ENCODE peak calls at places on chromosomes 7 and 10, in five cellular contexts. Q, W, Y, V and D are unnamed samples.

GRCh38 chr10:47440207-47440606 is 43.7 kb downstream of the ANXA8 start:
- DNase-seq in W (peak; percentile 18), Q (peak; percentile 4), V (no peak), Y (no peak), D (no peak)

GRCh38 chr7:7276151-7276550 is 93.8 kb downstream of the C1GALT1 start:
- DNase-seq in V (no peak), Y (no peak), W (no peak), Q (no peak), D (no peak)

GRCh38 chr10:373015-373414 is 237.8 kb downstream of the ZMYND11 start:
- DNase-seq in Y (peak; percentile 41), V (no peak), Q (no peak), W (no peak), D (no peak)

GRCh38 chr7:156173748-156174353 is 361.6 kb upstream of the SHH start:
- DNase-seq in W (no peak), V (no peak), Q (no peak), Y (no peak), D (no peak)

GRCh38 chr10:102802920-102803534 is 34.2 kb downstream of the CYP17A1 start:
- DNase-seq in Y (peak; percentile 99), Q (peak; percentile 62), W (peak; percentile 83), V (peak; percentile 61), D (no peak)

GRCh38 chr7:2932761-2933251 is 88.7 kb upstream of the GNA12 start:
- DNase-seq in V (no peak), Q (no peak), W (peak; percentile 24), Y (no peak), D (no peak)

GRCh38 chr10:95782274-95782830 is 26.4 kb downstream of the ENTPD1 start:
- DNase-seq in Q (peak; percentile 62), V (no peak), Y (no peak), W (no peak), D (no peak)

GRCh38 chr10:103204353-103205255 is 11.5 kb upstream of the NT5C2 start:
- DNase-seq in W (peak; percentile 95), Q (no peak), Y (peak; percentile 34), V (peak; percentile 90), D (peak; percentile 38)

GRCh38 chr7:100373261-100373831 is at the start of gene PILRA:
- DNase-seq in Y (peak; percentile 13), V (no peak), W (no peak), Q (no peak), D (no peak)

GRCh38 chr10:35372329-35372728 is 36.0 kb downstream of the CCNY start:
- DNase-seq in W (no peak), Y (peak; percentile 86), V (no peak), Q (peak; percentile 20), D (no peak)

GRCh38 chr7:82235710-82236109 is 207.9 kb downstream of the CACNA2D1 start:
- DNase-seq in Y (peak; percentile 36), W (no peak), V (no peak), Q (no peak), D (no peak)

GRCh38 chr10:27240891-27241639 is 468 bp upstream of the ACBD5 start:
- DNase-seq in W (peak; percentile 55), Y (peak; percentile 44), V (no peak), Q (peak; percentile 59), D (peak; percentile 47)

GRCh38 chr10:70649526-70649925 is 22.8 kb upstream of the ADAMTS14 start:
- DNase-seq in V (no peak), Y (peak; percentile 55), Q (peak; percentile 69), W (no peak), D (no peak)

GRCh38 chr7:130831817-130832481 is 97.9 kb upstream of the KLF14 start:
- DNase-seq in Y (peak; percentile 56), Q (peak; percentile 62), V (no peak), W (no peak), D (peak; percentile 35)

GRCh38 chr10:60257767-60258428 is 131.8 kb downstream of the ANK3 start:
- DNase-seq in V (no peak), Q (no peak), Y (peak; percentile 54), W (no peak), D (no peak)

GRCh38 chr7:49791089-49791741 is 17.8 kb downstream of the VWC2 start:
- DNase-seq in Y (no peak), W (peak; percentile 71), Q (peak; percentile 28), V (peak; percentile 43), D (peak; percentile 51)

GRCh38 chr7:96023376-96023775 is 251.0 kb downstream of the DYNC1I1 start:
- DNase-seq in W (no peak), V (no peak), Q (no peak), Y (no peak), D (no peak)

GRCh38 chr10:124626759-124627380 is 117.3 kb downstream of the FAM53B start:
- DNase-seq in Q (peak; percentile 59), W (no peak), Y (no peak), V (no peak), D (no peak)

GRCh38 chr7:150415161-150416160 is 35.0 kb upstream of the GIMAP8 start:
- DNase-seq in Q (no peak), W (peak; percentile 8), V (no peak), Y (no peak), D (no peak)
- H2BK12ac ChIP-seq in Q (peak overlapping the region; percentile 55), W (no peak overlapping the region), V (no peak overlapping the region), Y (no peak overlapping the region), D (no peak overlapping the region)

GRCh38 chr7:116229359-116229758 is 19.0 kb downstream of the TES start:
- DNase-seq in W (no peak), Y (no peak), V (no peak), Q (no peak), D (no peak)
- H2BK12ac ChIP-seq in W (no peak overlapping the region), Y (no peak overlapping the region), V (no peak overlapping the region), Q (no peak overlapping the region), D (no peak overlapping the region)

GRCh38 chr10:72220637-72221036 is 4.6 kb upstream of the ASCC1 start:
- DNase-seq in Y (no peak), W (no peak), V (no peak), Q (no peak), D (no peak)

GRCh38 chr10:72221278-72221677 is 5.2 kb upstream of the ASCC1 start:
- DNase-seq in Q (no peak), Y (no peak), V (no peak), W (no peak), D (no peak)

GRCh38 chr10:72218756-72219155 is 2.7 kb upstream of the ASCC1 start:
- DNase-seq in Q (no peak), W (no peak), V (no peak), Y (no peak), D (no peak)

GRCh38 chr10:72218329-72218728 is 2.3 kb upstream of the ASCC1 start:
- DNase-seq in W (no peak), Y (no peak), V (no peak), Q (no peak), D (no peak)

GRCh38 chr10:72219229-72219814 is 3.2 kb upstream of the ASCC1 start:
- DNase-seq in W (no peak), Q (no peak), V (no peak), Y (no peak), D (no peak)
- H2BK12ac ChIP-seq in W (no peak overlapping the region), Q (no peak overlapping the region), V (no peak overlapping the region), Y (no peak overlapping the region), D (no peak overlapping the region)

DNA sequence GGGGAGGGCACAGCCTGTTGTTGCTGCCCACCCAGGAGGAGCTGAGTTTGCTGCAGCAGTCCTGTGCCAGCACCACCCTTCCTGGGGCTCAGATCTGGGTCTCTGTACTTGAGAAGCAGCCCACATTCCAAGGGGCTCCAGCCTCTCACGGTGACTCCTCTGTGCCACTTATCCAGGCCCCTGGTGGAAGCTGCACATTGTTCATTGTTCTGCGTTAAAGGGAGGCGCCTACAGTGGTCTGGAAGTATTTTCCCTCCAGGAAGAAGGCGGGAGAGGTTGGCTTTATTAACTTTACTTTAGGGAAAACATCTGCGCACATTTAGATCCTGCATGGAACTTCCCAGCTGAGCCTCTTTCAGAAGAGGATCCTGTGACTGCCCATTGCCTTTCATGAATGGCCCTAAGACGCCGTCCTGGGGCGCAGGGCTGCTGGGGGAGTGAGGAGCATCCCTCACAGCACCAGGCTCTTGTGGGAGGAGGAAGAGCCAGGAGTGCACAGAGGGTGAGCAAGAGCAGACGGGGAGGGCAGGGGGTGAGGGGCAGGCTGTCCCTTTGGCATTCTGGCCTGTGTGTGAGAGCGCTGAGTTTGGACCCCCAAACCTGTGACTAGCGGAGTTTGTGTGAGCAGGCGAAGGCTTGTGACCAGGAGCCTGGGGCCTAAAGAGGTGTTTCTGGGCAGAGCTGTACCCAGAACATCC is 98.6 kb upstream of the BTBD16 start:
- DNase-seq in V (no peak), W (no peak), Y (no peak), Q (no peak), D (no peak)
- H2BK12ac ChIP-seq in V (peak overlapping the region; percentile 75), W (no peak overlapping the region), Y (no peak overlapping the region), Q (no peak overlapping the region), D (peak overlapping the region; percentile 59)

GRCh38 chr7:140983802-140984201 is 30.9 kb downstream of the MRPS33 start:
- DNase-seq in V (no peak), W (no peak), Y (no peak), Q (peak; percentile 13), D (no peak)
- H2BK12ac ChIP-seq in V (no peak overlapping the region), W (no peak overlapping the region), Y (no peak overlapping the region), Q (no peak overlapping the region), D (no peak overlapping the region)